ENCODE peak calls at places on chromosomes 11 and 22, in seven cellular contexts. X, H, Z, J, L, N and A are unnamed samples.

GRCh38 chr11:117618956-117619355 is 178.1 kb downstream of the DSCAML1 start:
- DNase-seq in Z (peak), N (no peak), L (no peak), H (no peak), J (no peak), X (no peak), A (no peak)

GRCh38 chr11:67396587-67397398 is 4.9 kb downstream of the PPP1CA start:
- DNase-seq in X (no peak), J (no peak), N (no peak), Z (no peak), L (no peak), H (no peak), A (no peak)

GRCh38 chr11:134586726-134587125 is 174.7 kb upstream of the B3GAT1 start:
- DNase-seq in X (no peak), H (no peak), Z (no peak), N (no peak), L (no peak), J (no peak), A (no peak)

GRCh38 chr11:620201-620600 is 4.5 kb upstream of the IRF7 start:
- DNase-seq in H (no peak), J (no peak), Z (no peak), X (no peak), N (no peak), L (no peak), A (no peak)

GRCh38 chr11:94171693-94172440 is 43.2 kb downstream of the PANX1 start:
- DNase-seq in X (peak), J (no peak), L (peak), Z (peak), H (no peak), N (peak), A (peak)

GRCh38 chr22:42303304-42304020 is 33.0 kb upstream of the TCF20 start:
- DNase-seq in N (peak), Z (no peak), X (no peak), L (no peak), J (no peak), H (no peak), A (no peak)

GRCh38 chr11:59607703-59608454 is 7.7 kb downstream of the OSBP start:
- DNase-seq in Z (no peak), X (no peak), H (no peak), N (no peak), L (no peak), J (no peak), A (no peak)

GRCh38 chr22:39723899-39724351 is 153.4 kb downstream of the CACNA1I start:
- DNase-seq in H (no peak), Z (no peak), L (no peak), J (no peak), X (no peak), N (peak), A (peak)

GRCh38 chr22:37172266-37173245 is 15.5 kb downstream of the C1QTNF6 start:
- DNase-seq in N (no peak), H (no peak), X (no peak), Z (no peak), L (no peak), J (no peak), A (no peak)

GRCh38 chr11:44066732-44067131 is 662 bp downstream of the ACCS start:
- DNase-seq in H (peak), L (no peak), N (peak), Z (no peak), J (no peak), X (no peak), A (no peak)

DNA sequence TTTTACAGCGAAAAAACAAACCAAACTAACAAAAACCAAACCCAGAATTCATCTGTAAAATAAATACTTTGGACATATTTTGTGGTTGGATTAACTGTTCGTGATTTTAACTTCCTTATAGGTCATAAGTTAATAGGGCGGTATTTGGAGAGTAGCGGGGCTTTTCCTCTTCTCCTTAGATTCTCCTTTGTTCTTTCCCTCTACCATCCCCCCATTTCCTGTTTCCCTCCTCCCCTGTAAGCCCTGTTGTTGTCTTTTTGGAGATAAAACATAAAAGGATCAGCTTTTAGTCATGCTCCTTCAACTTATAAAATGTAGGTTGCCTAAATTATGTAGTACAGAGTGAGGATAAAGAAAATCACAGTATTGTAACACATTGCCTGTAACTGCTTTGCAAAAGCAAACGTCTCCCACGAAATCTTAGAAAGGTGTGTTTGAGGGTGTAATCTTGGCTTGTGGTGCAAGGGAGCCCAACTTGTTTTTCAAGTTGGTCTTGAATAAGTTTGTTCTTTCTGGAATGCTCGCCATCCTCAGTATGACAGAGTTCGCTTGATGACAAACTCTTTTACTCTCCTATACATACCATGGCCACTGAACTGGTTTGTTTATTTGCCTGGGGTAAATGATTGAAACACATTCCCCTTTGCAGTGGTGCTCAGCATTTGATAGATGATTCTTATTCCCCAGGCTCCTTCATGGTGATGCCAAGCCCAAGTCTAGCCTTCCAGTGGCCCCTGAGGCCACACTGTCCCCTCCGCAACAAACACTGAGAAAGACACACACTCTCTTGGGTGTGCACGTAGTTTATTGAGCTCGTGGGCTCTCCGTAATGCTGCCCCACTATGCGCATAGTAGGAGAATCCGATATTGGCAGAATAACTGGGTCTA is 49.4 kb downstream of the TEAD1 start:
- DNase-seq in Z (no peak), N (peak), H (no peak), X (no peak), J (no peak), L (peak), A (no peak)
- H3K4me3 ChIP-seq in Z (no peak), N (no peak), H (no peak), X (no peak), J (no peak), L (peak), A (no peak)

GRCh38 chr11:120324932-120325810 is at the start of gene TLCD5:
- DNase-seq in J (peak), X (peak), N (peak), Z (peak), H (no peak), L (peak), A (peak)
- H3K4me3 ChIP-seq in J (peak), X (peak), N (peak), Z (peak), H (peak), L (peak), A (peak)

GRCh38 chr11:115545811-115546210 is 41.6 kb upstream of the CADM1 start:
- DNase-seq in X (no peak), Z (no peak), N (no peak), L (no peak), J (no peak), H (no peak), A (no peak)

GRCh38 chr11:115552773-115553438 is 48.7 kb upstream of the CADM1 start:
- DNase-seq in X (no peak), N (no peak), J (no peak), L (no peak), Z (no peak), H (no peak), A (no peak)

GRCh38 chr11:115552151-115552550 is 47.9 kb upstream of the CADM1 start:
- DNase-seq in L (no peak), X (no peak), Z (no peak), H (no peak), N (no peak), J (no peak), A (no peak)

GRCh38 chr11:115550291-115551059 is 46.3 kb upstream of the CADM1 start:
- DNase-seq in Z (no peak), N (peak), H (no peak), J (no peak), L (no peak), X (no peak), A (no peak)

GRCh38 chr11:115548878-115549528 is 44.8 kb upstream of the CADM1 start:
- DNase-seq in X (no peak), N (peak), H (no peak), Z (no peak), L (peak), J (no peak), A (no peak)
- H3K4me3 ChIP-seq in X (no peak), N (no peak), H (no peak), Z (no peak), L (peak), J (no peak), A (no peak)

DNA sequence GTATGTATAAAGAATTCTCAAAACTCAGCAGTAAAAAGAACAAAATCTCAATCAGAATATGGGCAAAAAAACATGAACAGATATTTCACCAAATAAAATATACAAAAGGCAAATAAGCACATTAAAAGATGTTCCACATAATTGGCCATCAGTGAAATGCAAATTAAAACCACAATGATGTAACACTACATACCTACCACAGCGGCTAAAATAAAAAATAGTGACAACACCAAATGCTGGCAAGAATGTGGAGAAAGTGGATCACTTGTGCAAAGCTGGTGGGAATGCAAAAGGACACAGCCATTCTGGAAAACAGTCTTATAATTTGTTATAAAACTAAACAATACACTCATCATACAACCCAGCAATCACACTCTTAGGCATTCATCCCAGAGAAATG is 38.3 kb upstream of the ACER3 start:
- DNase-seq in N (no peak), L (no peak), X (no peak), Z (no peak), J (no peak), H (no peak), A (no peak)
- H3K4me3 ChIP-seq in N (no peak), L (no peak), X (no peak), Z (no peak), J (no peak), H (no peak), A (no peak)